ENCODE peak calls at places on chromosome 12, in five cellular contexts. One of them, this sample, is unnamed.

GRCh38 chr12:13044859-13045384 is 741 bp downstream of the FAM234B start:
- DNase-seq in endothelial cell: no peak
- DNase-seq in astrocyte of the spinal cord: peak
- DNase-seq in left lung: no peak
- DNase-seq in PC-3: peak
- DNase-seq in this sample: no peak

GRCh38 chr12:53543539-53543938 is 36.3 kb upstream of the NPFF start:
- DNase-seq in left lung: no peak
- DNase-seq in PC-3: peak
- DNase-seq in astrocyte of the spinal cord: peak
- DNase-seq in endothelial cell: peak
- DNase-seq in this sample: peak

GRCh38 chr12:45914090-45914489 is 76.3 kb downstream of the SCAF11 start:
- DNase-seq in PC-3: peak
- DNase-seq in endothelial cell: no peak
- DNase-seq in left lung: no peak
- DNase-seq in astrocyte of the spinal cord: peak
- DNase-seq in this sample: peak

GRCh38 chr12:77772606-77773298 is 57.9 kb upstream of the NAV3 start:
- DNase-seq in astrocyte of the spinal cord: no peak
- DNase-seq in endothelial cell: no peak
- DNase-seq in PC-3: no peak
- DNase-seq in left lung: no peak
- DNase-seq in this sample: no peak

GRCh38 chr12:121534495-121535148 is 46.2 kb downstream of the KDM2B start:
- DNase-seq in PC-3: no peak
- DNase-seq in left lung: peak
- DNase-seq in astrocyte of the spinal cord: no peak
- DNase-seq in endothelial cell: no peak
- DNase-seq in this sample: no peak

GRCh38 chr12:130452546-130452945 is 114.9 kb downstream of the PIWIL1 start:
- DNase-seq in endothelial cell: no peak
- DNase-seq in left lung: peak
- DNase-seq in PC-3: no peak
- DNase-seq in astrocyte of the spinal cord: no peak
- DNase-seq in this sample: no peak

GRCh38 chr12:116456683-116457082 is 102.5 kb upstream of the MAP1LC3B2 start:
- DNase-seq in PC-3: peak
- DNase-seq in left lung: no peak
- DNase-seq in astrocyte of the spinal cord: no peak
- DNase-seq in endothelial cell: no peak
- DNase-seq in this sample: no peak

GRCh38 chr12:116053479-116054195 is 223.9 kb downstream of the MED13L start:
- DNase-seq in PC-3: peak
- DNase-seq in endothelial cell: no peak
- DNase-seq in left lung: no peak
- DNase-seq in astrocyte of the spinal cord: peak
- DNase-seq in this sample: peak

GRCh38 chr12:23555808-23556207 is 393.7 kb downstream of the SOX5 start:
- DNase-seq in PC-3: no peak
- DNase-seq in astrocyte of the spinal cord: no peak
- DNase-seq in left lung: no peak
- DNase-seq in endothelial cell: no peak
- DNase-seq in this sample: no peak

GRCh38 chr12:89280833-89281533 is 71.3 kb downstream of the DUSP6 start:
- DNase-seq in astrocyte of the spinal cord: no peak
- DNase-seq in left lung: no peak
- DNase-seq in PC-3: peak
- DNase-seq in endothelial cell: no peak
- DNase-seq in this sample: no peak

GRCh38 chr12:89278862-89279261 is 73.4 kb downstream of the DUSP6 start:
- DNase-seq in left lung: no peak
- DNase-seq in astrocyte of the spinal cord: no peak
- DNase-seq in PC-3: no peak
- DNase-seq in endothelial cell: no peak
- DNase-seq in this sample: no peak

GRCh38 chr12:89279499-89279898 is 72.8 kb downstream of the DUSP6 start:
- DNase-seq in astrocyte of the spinal cord: no peak
- DNase-seq in left lung: no peak
- DNase-seq in PC-3: no peak
- DNase-seq in endothelial cell: no peak
- DNase-seq in this sample: no peak

GRCh38 chr12:89276860-89277259 is 75.4 kb downstream of the DUSP6 start:
- DNase-seq in left lung: no peak
- DNase-seq in astrocyte of the spinal cord: no peak
- DNase-seq in endothelial cell: no peak
- DNase-seq in PC-3: no peak
- DNase-seq in this sample: no peak

GRCh38 chr12:89278169-89278568 is 74.1 kb downstream of the DUSP6 start:
- DNase-seq in left lung: no peak
- DNase-seq in endothelial cell: no peak
- DNase-seq in PC-3: no peak
- DNase-seq in astrocyte of the spinal cord: no peak
- DNase-seq in this sample: no peak
- TF ChIP-seq CTCF in left lung: no peak
- TF ChIP-seq CTCF in endothelial cell: no peak
- TF ChIP-seq CTCF in PC-3: no peak
- TF ChIP-seq CTCF in astrocyte of the spinal cord: no peak
- TF ChIP-seq CTCF in this sample: no peak

GRCh38 chr12:125549836-125550235 is 484.6 kb downstream of the AACS start:
- DNase-seq in endothelial cell: peak
- DNase-seq in PC-3: peak
- DNase-seq in astrocyte of the spinal cord: no peak
- DNase-seq in left lung: no peak
- DNase-seq in this sample: no peak
- TF ChIP-seq CTCF in endothelial cell: peak
- TF ChIP-seq CTCF in PC-3: peak
- TF ChIP-seq CTCF in astrocyte of the spinal cord: peak
- TF ChIP-seq CTCF in left lung: no peak
- TF ChIP-seq CTCF in this sample: peak

GRCh38 chr12:74689071-74689655 is 151.5 kb downstream of the ATXN7L3B start:
- DNase-seq in astrocyte of the spinal cord: peak
- DNase-seq in endothelial cell: no peak
- DNase-seq in left lung: no peak
- DNase-seq in PC-3: peak
- DNase-seq in this sample: peak
- TF ChIP-seq CTCF in astrocyte of the spinal cord: peak
- TF ChIP-seq CTCF in endothelial cell: peak
- TF ChIP-seq CTCF in left lung: peak
- TF ChIP-seq CTCF in PC-3: peak
- TF ChIP-seq CTCF in this sample: peak

GRCh38 chr12:66903782-66904396 is 225.0 kb upstream of the GRIP1 start:
- DNase-seq in PC-3: peak
- DNase-seq in left lung: no peak
- DNase-seq in astrocyte of the spinal cord: no peak
- DNase-seq in endothelial cell: no peak
- DNase-seq in this sample: no peak
- TF ChIP-seq CTCF in PC-3: peak
- TF ChIP-seq CTCF in left lung: no peak
- TF ChIP-seq CTCF in astrocyte of the spinal cord: no peak
- TF ChIP-seq CTCF in endothelial cell: no peak
- TF ChIP-seq CTCF in this sample: no peak

GRCh38 chr12:94990222-94990621 is 13.3 kb downstream of the NDUFA12 start:
- DNase-seq in PC-3: no peak
- DNase-seq in left lung: no peak
- DNase-seq in astrocyte of the spinal cord: no peak
- DNase-seq in endothelial cell: no peak
- DNase-seq in this sample: no peak

GRCh38 chr12:94998322-94998721 is 5.2 kb downstream of the NDUFA12 start:
- DNase-seq in astrocyte of the spinal cord: no peak
- DNase-seq in endothelial cell: no peak
- DNase-seq in PC-3: no peak
- DNase-seq in left lung: no peak
- DNase-seq in this sample: no peak

GRCh38 chr12:94997726-94998125 is 5.8 kb downstream of the NDUFA12 start:
- DNase-seq in left lung: no peak
- DNase-seq in astrocyte of the spinal cord: no peak
- DNase-seq in endothelial cell: no peak
- DNase-seq in PC-3: no peak
- DNase-seq in this sample: no peak

GRCh38 chr12:94997061-94997460 is 6.4 kb downstream of the NDUFA12 start:
- DNase-seq in astrocyte of the spinal cord: no peak
- DNase-seq in PC-3: no peak
- DNase-seq in left lung: no peak
- DNase-seq in endothelial cell: no peak
- DNase-seq in this sample: no peak

DNA sequence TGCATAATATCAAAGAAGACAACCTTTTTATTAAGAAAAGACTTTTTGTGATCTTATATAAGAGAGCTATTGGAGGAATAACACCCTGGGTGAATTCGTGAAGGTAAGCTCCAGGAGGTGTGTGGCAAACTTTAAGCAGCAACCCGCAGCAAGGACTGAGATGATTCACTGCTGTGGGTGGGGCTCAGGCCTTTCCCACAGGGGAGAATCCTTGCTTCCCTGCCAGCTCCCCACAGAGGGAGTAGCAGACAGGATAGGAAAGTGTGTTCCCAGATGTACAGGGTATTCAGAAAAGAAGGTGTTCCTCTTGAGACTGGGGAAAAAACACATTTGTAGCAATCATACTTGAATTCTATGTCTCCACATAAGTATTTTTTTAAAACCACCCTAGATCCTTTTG is 9.2 kb downstream of the NDUFA12 start:
- DNase-seq in endothelial cell: no peak
- DNase-seq in left lung: no peak
- DNase-seq in PC-3: peak
- DNase-seq in astrocyte of the spinal cord: peak
- DNase-seq in this sample: peak
- TF ChIP-seq CTCF in endothelial cell: no peak
- TF ChIP-seq CTCF in left lung: no peak
- TF ChIP-seq CTCF in PC-3: no peak
- TF ChIP-seq CTCF in astrocyte of the spinal cord: no peak
- TF ChIP-seq CTCF in this sample: peak

GRCh38 chr12:6644903-6645302 is 2.3 kb downstream of the ACRBP start:
- DNase-seq in astrocyte of the spinal cord: no peak
- DNase-seq in PC-3: no peak
- DNase-seq in left lung: no peak
- DNase-seq in endothelial cell: peak
- DNase-seq in this sample: no peak

GRCh38 chr12:6646276-6647082 is 753 bp downstream of the ACRBP start:
- DNase-seq in astrocyte of the spinal cord: no peak
- DNase-seq in endothelial cell: no peak
- DNase-seq in PC-3: no peak
- DNase-seq in left lung: no peak
- DNase-seq in this sample: no peak

GRCh38 chr12:6643569-6644256 is 3.5 kb downstream of the ACRBP start:
- DNase-seq in endothelial cell: no peak
- DNase-seq in PC-3: no peak
- DNase-seq in left lung: no peak
- DNase-seq in astrocyte of the spinal cord: no peak
- DNase-seq in this sample: no peak

GRCh38 chr12:6647083-6647604 is at the start of gene ACRBP:
- DNase-seq in left lung: peak
- DNase-seq in astrocyte of the spinal cord: peak
- DNase-seq in endothelial cell: peak
- DNase-seq in PC-3: no peak
- DNase-seq in this sample: no peak

DNA sequence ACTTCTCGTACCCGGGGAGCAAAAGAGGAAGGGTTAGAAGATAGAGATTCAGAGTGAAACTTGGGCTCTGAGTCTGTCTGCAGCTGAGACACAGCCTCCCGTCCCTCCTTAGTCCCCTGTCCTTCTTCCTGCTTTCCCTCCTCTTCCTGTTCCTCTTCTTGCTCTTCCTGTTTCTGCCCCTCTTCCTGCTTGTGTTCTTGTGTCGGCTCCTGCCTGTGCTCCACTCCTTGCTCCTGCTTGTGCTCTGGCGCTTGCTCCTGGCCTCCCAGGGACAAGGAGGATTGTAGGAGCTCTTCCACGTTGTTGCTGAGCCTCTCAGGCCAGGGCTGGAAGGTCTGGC is 3.0 kb downstream of the ACRBP start:
- DNase-seq in endothelial cell: peak
- DNase-seq in left lung: no peak
- DNase-seq in astrocyte of the spinal cord: no peak
- DNase-seq in PC-3: no peak
- DNase-seq in this sample: no peak
- TF ChIP-seq CTCF in endothelial cell: no peak
- TF ChIP-seq CTCF in left lung: no peak
- TF ChIP-seq CTCF in astrocyte of the spinal cord: no peak
- TF ChIP-seq CTCF in PC-3: no peak
- TF ChIP-seq CTCF in this sample: no peak

GRCh38 chr12:82627799-82628198 is 58.9 kb upstream of the TMTC2 start:
- DNase-seq in PC-3: peak
- DNase-seq in astrocyte of the spinal cord: peak
- DNase-seq in left lung: no peak
- DNase-seq in endothelial cell: no peak
- DNase-seq in this sample: peak
- TF ChIP-seq CTCF in PC-3: peak
- TF ChIP-seq CTCF in astrocyte of the spinal cord: peak
- TF ChIP-seq CTCF in left lung: no peak
- TF ChIP-seq CTCF in endothelial cell: no peak
- TF ChIP-seq CTCF in this sample: peak

This sample was measured in HFFc6.